ENCODE peak calls at places on chromosomes 2 and 18, in eight cellular contexts. One of them, this sample, is unnamed.

GRCh38 chr2:60540054-60540453 is 13.4 kb downstream of the BCL11A start:
- DNase-seq in sigmoid colon: no peak
- DNase-seq in prostate gland: peak
- DNase-seq in Peyer's patch: no peak
- DNase-seq in body of pancreas: peak
- DNase-seq in esophagus squamous epithelium: no peak
- DNase-seq in stomach: no peak
- DNase-seq in endothelial cell of umbilical vein: no peak
- DNase-seq in this sample: peak

GRCh38 chr2:27152102-27152795 is 3.4 kb downstream of the TCF23 start:
- DNase-seq in sigmoid colon: no peak
- DNase-seq in prostate gland: no peak
- DNase-seq in Peyer's patch: no peak
- DNase-seq in body of pancreas: no peak
- DNase-seq in esophagus squamous epithelium: no peak
- DNase-seq in stomach: no peak
- DNase-seq in endothelial cell of umbilical vein: no peak
- DNase-seq in this sample: no peak

GRCh38 chr2:8402222-8402621 is 279.6 kb upstream of the ID2 start:
- DNase-seq in sigmoid colon: no peak
- DNase-seq in prostate gland: no peak
- DNase-seq in Peyer's patch: no peak
- DNase-seq in body of pancreas: no peak
- DNase-seq in esophagus squamous epithelium: no peak
- DNase-seq in stomach: no peak
- DNase-seq in endothelial cell of umbilical vein: no peak
- DNase-seq in this sample: no peak

GRCh38 chr2:116696223-116696622 is 1118.3 kb upstream of the DDX18 start:
- DNase-seq in sigmoid colon: no peak
- DNase-seq in prostate gland: no peak
- DNase-seq in Peyer's patch: no peak
- DNase-seq in body of pancreas: no peak
- DNase-seq in esophagus squamous epithelium: no peak
- DNase-seq in stomach: no peak
- DNase-seq in endothelial cell of umbilical vein: no peak
- DNase-seq in this sample: no peak

GRCh38 chr2:181738074-181738473 is 57.8 kb upstream of the NEUROD1 start:
- DNase-seq in sigmoid colon: no peak
- DNase-seq in prostate gland: no peak
- DNase-seq in Peyer's patch: no peak
- DNase-seq in body of pancreas: peak
- DNase-seq in esophagus squamous epithelium: no peak
- DNase-seq in stomach: no peak
- DNase-seq in endothelial cell of umbilical vein: peak
- DNase-seq in this sample: peak

GRCh38 chr18:32355896-32356295 is 114.8 kb downstream of the GAREM1 start:
- DNase-seq in sigmoid colon: no peak
- DNase-seq in prostate gland: no peak
- DNase-seq in Peyer's patch: no peak
- DNase-seq in body of pancreas: no peak
- DNase-seq in esophagus squamous epithelium: no peak
- DNase-seq in stomach: no peak
- DNase-seq in endothelial cell of umbilical vein: no peak
- DNase-seq in this sample: no peak

GRCh38 chr18:47263197-47263827 is 11.9 kb upstream of the SKOR2 start:
- DNase-seq in sigmoid colon: no peak
- DNase-seq in prostate gland: no peak
- DNase-seq in Peyer's patch: no peak
- DNase-seq in body of pancreas: no peak
- DNase-seq in esophagus squamous epithelium: no peak
- DNase-seq in stomach: no peak
- DNase-seq in endothelial cell of umbilical vein: no peak
- DNase-seq in this sample: peak

GRCh38 chr2:20781656-20782265 is 41.1 kb downstream of the LDAH start:
- DNase-seq in sigmoid colon: no peak
- DNase-seq in prostate gland: no peak
- DNase-seq in Peyer's patch: no peak
- DNase-seq in body of pancreas: peak
- DNase-seq in esophagus squamous epithelium: no peak
- DNase-seq in stomach: no peak
- DNase-seq in endothelial cell of umbilical vein: peak
- DNase-seq in this sample: peak

DNA sequence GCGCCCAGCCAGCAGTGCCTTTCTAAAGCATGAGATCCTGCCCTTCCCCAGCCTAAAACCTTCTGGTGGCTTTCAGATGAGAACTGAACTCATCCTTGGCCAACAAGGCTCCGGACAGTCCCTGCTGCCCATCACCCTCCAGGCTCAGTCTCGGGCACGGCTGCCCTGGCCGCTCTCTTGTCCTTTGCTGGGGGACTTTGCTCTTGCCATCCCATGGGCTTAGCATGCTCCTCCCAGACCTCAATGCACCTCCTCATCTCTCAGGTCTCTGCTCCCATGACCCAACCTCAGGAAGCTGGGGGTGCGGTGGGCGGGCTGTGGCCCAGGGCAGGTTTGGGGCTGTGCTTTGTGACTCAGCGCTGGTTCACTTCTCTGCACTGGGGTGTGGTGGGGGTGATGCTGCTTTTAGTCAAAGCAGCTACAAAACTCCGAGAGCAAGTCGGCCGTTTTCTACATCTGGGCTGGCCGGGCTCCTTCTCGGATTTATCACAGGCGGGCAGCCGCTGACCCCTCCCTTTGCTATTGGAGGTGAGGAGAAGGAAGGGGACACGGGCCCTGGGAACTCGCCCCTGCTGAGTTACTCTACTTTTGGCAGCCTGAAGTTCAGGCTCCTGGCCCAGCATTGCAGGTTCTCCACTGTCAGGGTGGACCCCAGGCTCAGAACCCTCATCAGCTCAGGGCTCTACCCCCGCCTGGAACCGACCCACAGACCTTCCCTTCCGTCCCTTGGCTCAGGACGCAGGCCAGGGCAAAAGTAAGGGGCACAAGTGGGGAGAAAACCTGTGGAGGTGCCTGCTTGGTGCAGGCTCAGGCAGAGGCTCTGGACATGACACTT is 90.6 kb upstream of the TAF1B start:
- DNase-seq in sigmoid colon: no peak
- DNase-seq in prostate gland: no peak
- DNase-seq in Peyer's patch: peak
- DNase-seq in body of pancreas: no peak
- DNase-seq in esophagus squamous epithelium: no peak
- DNase-seq in stomach: no peak
- DNase-seq in endothelial cell of umbilical vein: no peak
- DNase-seq in this sample: no peak
- TF ChIP-seq POLR2A in sigmoid colon: no peak
- TF ChIP-seq POLR2A in prostate gland: no peak
- TF ChIP-seq POLR2A in Peyer's patch: no peak
- TF ChIP-seq POLR2A in body of pancreas: no peak
- TF ChIP-seq POLR2A in esophagus squamous epithelium: peak
- TF ChIP-seq POLR2A in stomach: no peak
- TF ChIP-seq POLR2A in endothelial cell of umbilical vein: no peak
- TF ChIP-seq POLR2A in this sample: no peak

GRCh38 chr2:118186858-118187254 is 98.6 kb downstream of the INSIG2 start:
- DNase-seq in sigmoid colon: no peak
- DNase-seq in prostate gland: no peak
- DNase-seq in Peyer's patch: no peak
- DNase-seq in body of pancreas: no peak
- DNase-seq in esophagus squamous epithelium: no peak
- DNase-seq in stomach: no peak
- DNase-seq in endothelial cell of umbilical vein: no peak
- DNase-seq in this sample: no peak

GRCh38 chr2:118190365-118190916 is 102.2 kb downstream of the INSIG2 start:
- DNase-seq in sigmoid colon: no peak
- DNase-seq in prostate gland: no peak
- DNase-seq in Peyer's patch: no peak
- DNase-seq in body of pancreas: no peak
- DNase-seq in esophagus squamous epithelium: no peak
- DNase-seq in stomach: no peak
- DNase-seq in endothelial cell of umbilical vein: no peak
- DNase-seq in this sample: no peak

GRCh38 chr2:118185210-118186109 is 97.2 kb downstream of the INSIG2 start:
- DNase-seq in sigmoid colon: peak
- DNase-seq in prostate gland: peak
- DNase-seq in Peyer's patch: peak
- DNase-seq in body of pancreas: peak
- DNase-seq in esophagus squamous epithelium: no peak
- DNase-seq in stomach: peak
- DNase-seq in endothelial cell of umbilical vein: peak
- DNase-seq in this sample: peak

DNA sequence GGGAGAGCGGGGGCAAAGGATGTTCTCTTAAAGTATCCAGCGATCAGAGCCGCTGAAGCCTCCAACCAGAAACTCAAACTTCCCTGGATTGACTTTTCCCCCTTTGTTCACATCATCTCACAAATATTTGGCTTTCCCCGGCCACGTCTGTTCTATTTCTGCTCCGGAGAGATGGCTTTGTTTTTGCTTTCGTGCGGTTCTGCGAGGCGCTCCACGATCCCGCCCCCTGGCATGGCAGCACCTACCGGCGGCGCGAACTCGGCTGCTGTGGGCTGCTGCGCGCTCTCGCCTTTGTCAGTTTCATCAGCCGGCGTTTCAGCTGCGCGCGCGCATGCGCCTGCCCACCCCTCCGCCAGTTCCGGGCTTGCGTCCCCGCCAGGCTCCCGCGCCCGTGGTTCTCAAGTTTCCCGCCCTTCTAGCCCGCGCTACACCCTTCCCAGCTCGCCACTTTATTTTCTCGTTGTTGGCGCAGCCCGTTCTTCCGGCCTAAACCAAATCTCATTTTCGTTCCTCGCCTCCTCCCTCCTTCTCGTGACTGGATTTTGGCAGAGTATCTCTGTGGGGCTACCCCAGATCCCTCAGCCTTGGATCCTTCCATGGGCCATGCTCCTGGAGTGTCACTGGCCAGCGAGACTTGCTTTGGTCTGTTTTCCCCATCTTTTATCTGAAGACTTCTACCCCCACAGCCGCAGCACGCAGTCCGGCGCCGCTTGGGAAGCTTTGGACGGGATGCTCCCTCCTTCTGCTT is 98.0 kb downstream of the INSIG2 start:
- DNase-seq in sigmoid colon: peak
- DNase-seq in prostate gland: peak
- DNase-seq in Peyer's patch: peak
- DNase-seq in body of pancreas: peak
- DNase-seq in esophagus squamous epithelium: peak
- DNase-seq in stomach: peak
- DNase-seq in endothelial cell of umbilical vein: peak
- DNase-seq in this sample: peak
- TF ChIP-seq POLR2A in sigmoid colon: peak
- TF ChIP-seq POLR2A in prostate gland: peak
- TF ChIP-seq POLR2A in Peyer's patch: peak
- TF ChIP-seq POLR2A in body of pancreas: peak
- TF ChIP-seq POLR2A in esophagus squamous epithelium: peak
- TF ChIP-seq POLR2A in stomach: no peak
- TF ChIP-seq POLR2A in endothelial cell of umbilical vein: peak
- TF ChIP-seq POLR2A in this sample: peak

GRCh38 chr2:237294509-237294908 is 119.5 kb downstream of the COL6A3 start:
- DNase-seq in sigmoid colon: no peak
- DNase-seq in prostate gland: no peak
- DNase-seq in Peyer's patch: no peak
- DNase-seq in body of pancreas: no peak
- DNase-seq in esophagus squamous epithelium: no peak
- DNase-seq in stomach: no peak
- DNase-seq in endothelial cell of umbilical vein: peak
- DNase-seq in this sample: no peak

GRCh38 chr2:237289134-237289533 is 124.8 kb downstream of the COL6A3 start:
- DNase-seq in sigmoid colon: peak
- DNase-seq in prostate gland: no peak
- DNase-seq in Peyer's patch: no peak
- DNase-seq in body of pancreas: no peak
- DNase-seq in esophagus squamous epithelium: no peak
- DNase-seq in stomach: peak
- DNase-seq in endothelial cell of umbilical vein: no peak
- DNase-seq in this sample: no peak

GRCh38 chr2:237290249-237290648 is 123.7 kb downstream of the COL6A3 start:
- DNase-seq in sigmoid colon: peak
- DNase-seq in prostate gland: peak
- DNase-seq in Peyer's patch: no peak
- DNase-seq in body of pancreas: peak
- DNase-seq in esophagus squamous epithelium: no peak
- DNase-seq in stomach: no peak
- DNase-seq in endothelial cell of umbilical vein: no peak
- DNase-seq in this sample: no peak

GRCh38 chr2:237293966-237294365 is 120.0 kb downstream of the COL6A3 start:
- DNase-seq in sigmoid colon: no peak
- DNase-seq in prostate gland: no peak
- DNase-seq in Peyer's patch: no peak
- DNase-seq in body of pancreas: no peak
- DNase-seq in esophagus squamous epithelium: no peak
- DNase-seq in stomach: no peak
- DNase-seq in endothelial cell of umbilical vein: no peak
- DNase-seq in this sample: no peak

GRCh38 chr2:237291138-237291792 is 122.7 kb downstream of the COL6A3 start:
- DNase-seq in sigmoid colon: peak
- DNase-seq in prostate gland: peak
- DNase-seq in Peyer's patch: peak
- DNase-seq in body of pancreas: peak
- DNase-seq in esophagus squamous epithelium: peak
- DNase-seq in stomach: peak
- DNase-seq in endothelial cell of umbilical vein: peak
- DNase-seq in this sample: no peak
- TF ChIP-seq POLR2A in sigmoid colon: no peak
- TF ChIP-seq POLR2A in prostate gland: no peak
- TF ChIP-seq POLR2A in Peyer's patch: no peak
- TF ChIP-seq POLR2A in body of pancreas: no peak
- TF ChIP-seq POLR2A in esophagus squamous epithelium: no peak
- TF ChIP-seq POLR2A in stomach: no peak
- TF ChIP-seq POLR2A in endothelial cell of umbilical vein: no peak
- TF ChIP-seq POLR2A in this sample: no peak

GRCh38 chr2:113198790-113199612 is 25.2 kb downstream of the PSD4 start:
- DNase-seq in sigmoid colon: peak
- DNase-seq in prostate gland: peak
- DNase-seq in Peyer's patch: peak
- DNase-seq in body of pancreas: peak
- DNase-seq in esophagus squamous epithelium: no peak
- DNase-seq in stomach: peak
- DNase-seq in endothelial cell of umbilical vein: peak
- DNase-seq in this sample: peak

GRCh38 chr2:113198048-113198789 is 24.4 kb downstream of the PSD4 start:
- DNase-seq in sigmoid colon: no peak
- DNase-seq in prostate gland: peak
- DNase-seq in Peyer's patch: no peak
- DNase-seq in body of pancreas: no peak
- DNase-seq in esophagus squamous epithelium: no peak
- DNase-seq in stomach: no peak
- DNase-seq in endothelial cell of umbilical vein: no peak
- DNase-seq in this sample: no peak

GRCh38 chr2:113197347-113198047 is 23.7 kb downstream of the PSD4 start:
- DNase-seq in sigmoid colon: no peak
- DNase-seq in prostate gland: no peak
- DNase-seq in Peyer's patch: no peak
- DNase-seq in body of pancreas: no peak
- DNase-seq in esophagus squamous epithelium: no peak
- DNase-seq in stomach: no peak
- DNase-seq in endothelial cell of umbilical vein: no peak
- DNase-seq in this sample: no peak

GRCh38 chr2:113195923-113196501 is 22.2 kb downstream of the PSD4 start:
- DNase-seq in sigmoid colon: no peak
- DNase-seq in prostate gland: no peak
- DNase-seq in Peyer's patch: no peak
- DNase-seq in body of pancreas: no peak
- DNase-seq in esophagus squamous epithelium: no peak
- DNase-seq in stomach: no peak
- DNase-seq in endothelial cell of umbilical vein: no peak
- DNase-seq in this sample: no peak

DNA sequence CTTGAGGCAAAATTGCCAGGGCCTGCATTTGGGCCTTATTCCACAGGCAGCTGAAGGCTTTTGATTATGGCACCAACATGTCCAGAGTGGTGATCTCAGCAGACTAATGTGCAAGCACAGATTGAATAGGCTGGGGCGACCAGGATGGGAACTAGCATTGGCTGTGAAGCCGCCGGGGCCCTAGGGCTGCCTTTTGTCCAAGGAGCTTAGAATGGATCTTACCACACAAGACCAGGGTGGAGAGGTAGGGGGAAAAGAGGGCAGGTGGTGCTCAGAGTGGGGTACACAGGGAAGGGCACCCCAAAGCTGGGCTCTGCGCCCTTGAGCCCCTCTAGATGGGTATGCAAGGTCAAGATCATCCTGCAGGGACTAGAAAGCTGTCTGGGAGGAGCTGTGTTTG is 23.1 kb downstream of the PSD4 start:
- DNase-seq in sigmoid colon: no peak
- DNase-seq in prostate gland: no peak
- DNase-seq in Peyer's patch: no peak
- DNase-seq in body of pancreas: no peak
- DNase-seq in esophagus squamous epithelium: no peak
- DNase-seq in stomach: no peak
- DNase-seq in endothelial cell of umbilical vein: no peak
- DNase-seq in this sample: no peak
- TF ChIP-seq POLR2A in sigmoid colon: no peak
- TF ChIP-seq POLR2A in prostate gland: no peak
- TF ChIP-seq POLR2A in Peyer's patch: no peak
- TF ChIP-seq POLR2A in body of pancreas: no peak
- TF ChIP-seq POLR2A in esophagus squamous epithelium: no peak
- TF ChIP-seq POLR2A in stomach: no peak
- TF ChIP-seq POLR2A in endothelial cell of umbilical vein: no peak
- TF ChIP-seq POLR2A in this sample: no peak

This sample was measured in erythroblast.